ENCODE peak calls at places on chromosomes 16 and 17, in six cellular contexts. I, Z, B, A, W and O are unnamed samples.

GRCh38 chr17:78040561-78041400 is 82.3 kb downstream of the TNRC6C start:
- DNase-seq in I (peak), Z (no peak), B (peak), A (peak), W (peak), O (peak)

GRCh38 chr16:20637247-20637646 is 60.2 kb downstream of the ACSM1 start:
- DNase-seq in I (no peak), Z (no peak), B (no peak), A (no peak), W (no peak), O (no peak)

GRCh38 chr17:79859676-79860615 is 20.7 kb upstream of the CBX4 start:
- DNase-seq in I (no peak), Z (no peak), B (no peak), A (no peak), W (no peak), O (no peak)

GRCh38 chr17:50337956-50338355 is 8.0 kb upstream of the XYLT2 start:
- DNase-seq in I (no peak), Z (no peak), B (no peak), A (no peak), W (no peak), O (no peak)

GRCh38 chr17:28563475-28563874 is 7.8 kb downstream of the PIGS start:
- DNase-seq in I (peak), Z (no peak), B (peak), A (no peak), W (no peak), O (no peak)

GRCh38 chr17:41026668-41027471 is at the start of gene KRTAP1-5:
- DNase-seq in I (no peak), Z (no peak), B (peak), A (no peak), W (no peak), O (peak)

GRCh38 chr17:82228278-82228841 is 482 bp upstream of the SLC16A3 start:
- DNase-seq in I (no peak), Z (no peak), B (peak), A (no peak), W (peak), O (no peak)

GRCh38 chr16:83068686-83069085 is 441.9 kb downstream of the CDH13 start:
- DNase-seq in I (peak), Z (no peak), B (peak), A (no peak), W (no peak), O (no peak)

GRCh38 chr16:11363927-11364258 is 18.6 kb downstream of the RMI2 start:
- DNase-seq in I (no peak), Z (no peak), B (no peak), A (no peak), W (no peak), O (no peak)

GRCh38 chr17:18953231-18953728 is 1.3 kb downstream of the SLC5A10 start:
- DNase-seq in I (no peak), Z (no peak), B (no peak), A (no peak), W (no peak), O (no peak)

GRCh38 chr17:80279895-80280294 is 19.2 kb downstream of the RNF213 start:
- DNase-seq in I (peak), Z (no peak), B (peak), A (peak), W (peak), O (peak)

GRCh38 chr16:84973776-84974523 is 37.4 kb downstream of the ZDHHC7 start:
- DNase-seq in I (no peak), Z (no peak), B (no peak), A (no peak), W (no peak), O (no peak)

GRCh38 chr17:50534222-50534978 is 1.9 kb downstream of the EPN3 start:
- DNase-seq in I (no peak), Z (no peak), B (no peak), A (no peak), W (peak), O (no peak)

GRCh38 chr16:89633064-89633631 is 19.7 kb downstream of the DPEP1 start:
- DNase-seq in I (no peak), Z (no peak), B (peak), A (no peak), W (peak), O (peak)

GRCh38 chr16:5058476-5058875 is 7.3 kb downstream of the C16orf89 start:
- DNase-seq in I (no peak), Z (no peak), B (no peak), A (no peak), W (no peak), O (peak)

GRCh38 chr16:48438414-48438813 is 53.2 kb upstream of the SIAH1 start:
- DNase-seq in I (no peak), Z (no peak), B (no peak), A (no peak), W (no peak), O (no peak)

GRCh38 chr17:81494984-81495383 is 17.6 kb downstream of the ACTG1 start:
- DNase-seq in I (no peak), Z (no peak), B (no peak), A (no peak), W (no peak), O (no peak)

GRCh38 chr16:17342031-17342430 is 128.7 kb downstream of the XYLT1 start:
- DNase-seq in I (no peak), Z (no peak), B (no peak), A (no peak), W (no peak), O (no peak)